ENCODE peak calls at places on chromosomes 6 and 20, in nine cellular contexts. R is right atrium auricular region; Z is OCI-LY7; P is hepatocyte; B is body of pancreas; O is fibroblast of lung; J is effector memory CD4-positive, alpha-beta T cell; E is kidney; N is A549. Q is an unnamed sample.

GRCh38 chr20:39049684-39050554 is 87.8 kb downstream of the DHX35 start:
- DNase-seq in B (peak; percentile 77), R (peak; percentile 70), J (peak; percentile 62), Z (peak; percentile 82), O (peak; percentile 59), E (peak; percentile 91), P (peak; percentile 86), N (peak; percentile 48), Q (peak; percentile 79)

GRCh38 chr6:45698046-45698445 is 317.6 kb downstream of the CLIC5 start:
- DNase-seq in P (no peak), J (no peak), E (no peak), R (no peak), O (no peak), Z (no peak), N (no peak), B (no peak), Q (no peak)

GRCh38 chr6:166952122-166952521 is 4.2 kb downstream of the RNASET2 start:
- DNase-seq in E (peak; percentile 75), O (no peak), Z (no peak), J (no peak), B (peak; percentile 14), N (no peak), P (no peak), R (no peak), Q (no peak)

GRCh38 chr6:33904050-33904827 is 100.4 kb upstream of the MLN start:
- DNase-seq in P (no peak), N (no peak), R (no peak), Z (no peak), O (no peak), J (peak; percentile 57), B (peak; percentile 35), E (peak; percentile 84), Q (no peak)

GRCh38 chr20:25136643-25137559 is 55.0 kb upstream of the VSX1 start:
- DNase-seq in Z (no peak), E (no peak), J (no peak), O (peak; percentile 93), R (peak; percentile 82), N (peak; percentile 87), P (peak; percentile 30), B (peak; percentile 78), Q (peak; percentile 95)

GRCh38 chr20:38195041-38195504 is 30.0 kb upstream of the TGM2 start:
- DNase-seq in J (no peak), N (no peak), R (no peak), Z (no peak), E (no peak), O (no peak), P (no peak), B (no peak), Q (no peak)

GRCh38 chr20:20027284-20027683 is 10.1 kb downstream of the NAA20 start:
- DNase-seq in J (no peak), N (no peak), P (no peak), B (no peak), Z (no peak), E (no peak), R (no peak), O (no peak), Q (no peak)

GRCh38 chr6:28736121-28736520 is 187.7 kb downstream of the TRIM27 start:
- DNase-seq in E (no peak), N (no peak), R (no peak), P (no peak), Z (no peak), B (no peak), O (no peak), J (no peak), Q (no peak)

GRCh38 chr6:162712694-162713093 is 14.9 kb downstream of the PRKN start:
- DNase-seq in O (no peak), E (no peak), Z (no peak), P (no peak), R (no peak), J (no peak), B (no peak), N (no peak), Q (no peak)

GRCh38 chr6:129592516-129593232 is 117.3 kb downstream of the ARHGAP18 start:
- DNase-seq in R (no peak), E (no peak), P (no peak), N (no peak), B (no peak), O (no peak), Z (no peak), J (no peak), Q (no peak)

GRCh38 chr6:152295346-152295745 is 341.8 kb downstream of the SYNE1 start:
- DNase-seq in B (peak; percentile 22), R (no peak), Z (no peak), J (no peak), N (no peak), P (no peak), E (no peak), O (peak; percentile 98), Q (no peak)
- H3K4me1 ChIP-seq in B (peaks cover 4% of the 10 kb centered on the region), R (no peaks in the 10 kb centered on the region), Z (peaks cover 43% of the 10 kb centered on the region), J (peaks cover 4% of the 10 kb centered on the region), N (no peaks in the 10 kb centered on the region), P (peaks cover 2% of the 10 kb centered on the region), E (peaks cover 8% of the 10 kb centered on the region), O (peaks cover 4% of the 10 kb centered on the region), Q (no peaks in the 10 kb centered on the region)

GRCh38 chr20:59515906-59516209 is 88.5 kb upstream of the PHACTR3 start:
- DNase-seq in P (no peak), R (no peak), Z (no peak), B (no peak), E (no peak), J (no peak), N (no peak), O (no peak), Q (no peak)

GRCh38 chr20:59514554-59514953 is 89.8 kb upstream of the PHACTR3 start:
- DNase-seq in R (no peak), E (no peak), B (no peak), Z (no peak), P (no peak), J (no peak), O (no peak), N (no peak), Q (no peak)

GRCh38 chr20:59519707-59520014 is 84.7 kb upstream of the PHACTR3 start:
- DNase-seq in O (no peak), P (no peak), R (no peak), N (no peak), J (no peak), Z (no peak), E (no peak), B (no peak), Q (no peak)

GRCh38 chr20:59518881-59519706 is 85.2 kb upstream of the PHACTR3 start:
- DNase-seq in J (no peak), E (no peak), N (peak; percentile 84), O (peak; percentile 28), Z (peak; percentile 58), R (no peak), P (peak; percentile 82), B (peak; percentile 68), Q (peak; percentile 24)

DNA sequence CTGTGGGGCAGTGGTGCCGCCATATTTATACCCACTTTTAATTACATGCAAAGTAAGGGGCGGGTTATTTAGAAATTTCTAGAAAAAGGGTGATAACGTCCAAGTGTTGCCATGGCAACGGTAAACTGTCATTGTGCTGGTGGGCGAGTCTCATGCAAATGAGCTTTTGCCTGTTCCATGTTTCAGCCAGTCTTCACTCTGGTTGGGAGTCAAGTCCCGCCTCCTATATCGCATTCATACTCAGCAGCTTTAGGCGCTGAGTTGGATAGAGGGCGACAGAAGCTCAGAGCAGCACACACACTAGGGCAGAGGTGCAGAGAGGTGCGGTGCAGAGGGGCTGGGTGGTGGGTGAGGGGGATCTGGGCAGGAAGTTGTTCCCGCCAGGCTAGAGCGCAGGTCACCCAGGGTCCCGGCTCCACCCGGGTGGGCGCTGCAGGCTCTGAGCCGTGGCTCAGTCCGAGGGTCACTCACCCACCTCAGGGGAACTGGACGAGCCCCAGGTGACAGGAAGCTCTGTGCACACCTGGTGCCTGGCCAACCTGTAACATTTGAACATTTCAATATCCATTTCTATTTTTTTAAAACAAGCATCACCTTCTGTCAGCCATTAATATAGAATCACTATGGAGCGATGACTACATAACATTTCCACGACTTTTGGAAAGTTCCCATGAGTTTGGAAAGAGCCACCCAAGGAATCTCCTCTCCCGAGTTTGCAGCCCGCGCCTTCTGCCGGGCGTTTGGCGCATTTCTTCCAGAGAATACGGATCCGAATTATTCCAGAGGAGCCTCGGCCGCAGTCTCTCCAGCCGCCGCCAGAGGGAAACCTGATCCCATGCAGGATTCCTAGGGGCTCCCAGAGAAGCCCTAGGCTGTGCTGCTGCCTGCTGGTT is 89.1 kb upstream of the PHACTR3 start:
- DNase-seq in N (peak; percentile 88), P (peak; percentile 91), J (no peak), E (peak; percentile 87), B (peak; percentile 74), Z (peak; percentile 4), O (peak; percentile 23), R (peak; percentile 63), Q (peak; percentile 32)
- H3K4me3 ChIP-seq in N (no peak overlapping the region), P (no peak overlapping the region), J (no peak overlapping the region), E (no peak overlapping the region), B (no peak overlapping the region), Z (no peak overlapping the region), O (no peak overlapping the region), R (no peak overlapping the region), Q (no peak overlapping the region)

GRCh38 chr20:46959821-46960220 is 65.2 kb downstream of the EYA2 start:
- DNase-seq in R (no peak), B (no peak), J (no peak), E (no peak), N (no peak), O (no peak), P (no peak), Z (no peak), Q (no peak)
- H3K27ac ChIP-seq in R (no peak overlapping the region), B (no peak overlapping the region), J (no peak overlapping the region), E (no peak overlapping the region), N (peak overlapping the region; percentile 71), O (peak overlapping the region; percentile 29), P (no peak overlapping the region), Z (no peak overlapping the region), Q (peak overlapping the region; percentile 82)

GRCh38 chr6:111972714-111973678 is 80.9 kb upstream of the CCN6 start:
- DNase-seq in Z (no peak), B (peak; percentile 49), J (peak; percentile 68), R (peak; percentile 83), N (peak; percentile 2), E (peak; percentile 73), O (peak; percentile 98), P (peak; percentile 77), Q (peak; percentile 96)

GRCh38 chr6:111973897-111974639 is 79.8 kb upstream of the CCN6 start:
- DNase-seq in E (no peak), B (no peak), P (no peak), O (peak; percentile 82), R (no peak), N (no peak), Z (no peak), J (no peak), Q (no peak)

GRCh38 chr6:111978826-111979225 is 75.1 kb upstream of the CCN6 start:
- DNase-seq in J (no peak), R (no peak), B (no peak), Z (no peak), N (no peak), P (no peak), E (no peak), O (peak; percentile 55), Q (peak; percentile 80)

GRCh38 chr6:111976169-111976568 is 77.7 kb upstream of the CCN6 start:
- DNase-seq in O (no peak), B (no peak), Z (no peak), J (no peak), N (no peak), E (no peak), P (no peak), R (no peak), Q (no peak)

GRCh38 chr6:111975501-111975900 is 78.4 kb upstream of the CCN6 start:
- DNase-seq in R (no peak), N (no peak), E (no peak), J (no peak), B (no peak), P (no peak), Z (no peak), O (no peak), Q (no peak)
- H3K4me1 ChIP-seq in R (no peaks in the 10 kb centered on the region), N (peaks cover 11% of the 10 kb centered on the region), E (no peaks in the 10 kb centered on the region), J (peaks cover 22% of the 10 kb centered on the region), B (no peaks in the 10 kb centered on the region), P (peaks cover 15% of the 10 kb centered on the region), Z (no peaks in the 10 kb centered on the region), O (peaks cover 20% of the 10 kb centered on the region), Q (peaks cover 43% of the 10 kb centered on the region)